ENCODE peak calls at places on chromosomes 3 and 15, in ten cellular contexts. One of them, this sample, is unnamed.

GRCh38 chr3:176514297-176514696 is 683.0 kb downstream of the TBL1XR1 start:
- DNase-seq in cardiac muscle cell: peak; percentile 78
- DNase-seq in K562: peak; percentile 79
- DNase-seq in H9: peak; percentile 80
- DNase-seq in pancreas: no peak
- DNase-seq in Caco-2: peak; percentile 37
- DNase-seq in mucosa of descending colon: no peak
- DNase-seq in adipocyte: peak; percentile 79
- DNase-seq in osteoblast: no peak
- DNase-seq in aorta: no peak
- DNase-seq in this sample: no peak

GRCh38 chr3:155778441-155778840 is 27.6 kb downstream of the C3orf33 start:
- DNase-seq in mucosa of descending colon: no peak
- DNase-seq in H9: no peak
- DNase-seq in aorta: no peak
- DNase-seq in cardiac muscle cell: no peak
- DNase-seq in osteoblast: peak; percentile 8
- DNase-seq in Caco-2: no peak
- DNase-seq in adipocyte: peak; percentile 51
- DNase-seq in pancreas: no peak
- DNase-seq in K562: no peak
- DNase-seq in this sample: no peak

GRCh38 chr15:70248116-70249025 is 150.7 kb upstream of the TLE3 start:
- DNase-seq in cardiac muscle cell: peak; percentile 9
- DNase-seq in K562: no peak
- DNase-seq in H9: peak; percentile 78
- DNase-seq in aorta: peak; percentile 49
- DNase-seq in adipocyte: no peak
- DNase-seq in osteoblast: peak; percentile 73
- DNase-seq in mucosa of descending colon: no peak
- DNase-seq in Caco-2: no peak
- DNase-seq in pancreas: no peak
- DNase-seq in this sample: peak; percentile 43

GRCh38 chr3:17469520-17469919 is 272.9 kb downstream of the TBC1D5 start:
- DNase-seq in H9: no peak
- DNase-seq in adipocyte: peak; percentile 10
- DNase-seq in Caco-2: no peak
- DNase-seq in cardiac muscle cell: no peak
- DNase-seq in pancreas: no peak
- DNase-seq in aorta: no peak
- DNase-seq in osteoblast: no peak
- DNase-seq in mucosa of descending colon: no peak
- DNase-seq in K562: no peak
- DNase-seq in this sample: no peak

GRCh38 chr3:52317601-52318000 is 1.5 kb downstream of the DNAH1 start:
- DNase-seq in pancreas: peak; percentile 64
- DNase-seq in osteoblast: peak; percentile 97
- DNase-seq in cardiac muscle cell: peak; percentile 50
- DNase-seq in adipocyte: peak; percentile 47
- DNase-seq in aorta: peak; percentile 91
- DNase-seq in K562: peak; percentile 87
- DNase-seq in H9: peak; percentile 91
- DNase-seq in Caco-2: no peak
- DNase-seq in mucosa of descending colon: peak; percentile 81
- DNase-seq in this sample: no peak

GRCh38 chr3:158713094-158713499 is 19.2 kb downstream of the RARRES1 start:
- DNase-seq in cardiac muscle cell: peak; percentile 92
- DNase-seq in mucosa of descending colon: no peak
- DNase-seq in adipocyte: peak; percentile 14
- DNase-seq in pancreas: no peak
- DNase-seq in H9: no peak
- DNase-seq in osteoblast: no peak
- DNase-seq in aorta: no peak
- DNase-seq in K562: no peak
- DNase-seq in Caco-2: no peak
- DNase-seq in this sample: peak; percentile 69

GRCh38 chr3:49880581-49881328 is 11.0 kb upstream of the CAMKV start:
- DNase-seq in H9: peak; percentile 79
- DNase-seq in Caco-2: no peak
- DNase-seq in mucosa of descending colon: no peak
- DNase-seq in pancreas: no peak
- DNase-seq in aorta: no peak
- DNase-seq in K562: peak; percentile 61
- DNase-seq in cardiac muscle cell: no peak
- DNase-seq in adipocyte: no peak
- DNase-seq in osteoblast: no peak
- DNase-seq in this sample: no peak

GRCh38 chr3:128270559-128271492 is 117.5 kb downstream of the EEFSEC start:
- DNase-seq in mucosa of descending colon: no peak
- DNase-seq in adipocyte: no peak
- DNase-seq in Caco-2: peak; percentile 54
- DNase-seq in osteoblast: no peak
- DNase-seq in pancreas: no peak
- DNase-seq in K562: no peak
- DNase-seq in aorta: no peak
- DNase-seq in H9: peak; percentile 60
- DNase-seq in cardiac muscle cell: peak; percentile 23
- DNase-seq in this sample: no peak

GRCh38 chr3:52317178-52317577 is 1.1 kb downstream of the DNAH1 start:
- DNase-seq in adipocyte: no peak
- DNase-seq in mucosa of descending colon: peak; percentile 58
- DNase-seq in Caco-2: no peak
- DNase-seq in aorta: no peak
- DNase-seq in K562: no peak
- DNase-seq in H9: no peak
- DNase-seq in osteoblast: peak; percentile 48
- DNase-seq in pancreas: peak; percentile 22
- DNase-seq in cardiac muscle cell: no peak
- DNase-seq in this sample: no peak

GRCh38 chr15:77645602-77646001 is 12.9 kb upstream of the LINGO1 start:
- DNase-seq in H9: no peak
- DNase-seq in adipocyte: no peak
- DNase-seq in Caco-2: no peak
- DNase-seq in aorta: no peak
- DNase-seq in pancreas: no peak
- DNase-seq in osteoblast: no peak
- DNase-seq in cardiac muscle cell: no peak
- DNase-seq in K562: no peak
- DNase-seq in mucosa of descending colon: no peak
- DNase-seq in this sample: no peak

GRCh38 chr15:51244366-51244977 is 93.9 kb downstream of the CYP19A1 start:
- DNase-seq in aorta: no peak
- DNase-seq in Caco-2: no peak
- DNase-seq in osteoblast: peak; percentile 74
- DNase-seq in pancreas: no peak
- DNase-seq in cardiac muscle cell: peak; percentile 71
- DNase-seq in H9: no peak
- DNase-seq in mucosa of descending colon: no peak
- DNase-seq in adipocyte: peak; percentile 67
- DNase-seq in K562: no peak
- DNase-seq in this sample: no peak

GRCh38 chr15:91335702-91336101 is 235.6 kb downstream of the SV2B start:
- DNase-seq in osteoblast: no peak
- DNase-seq in aorta: no peak
- DNase-seq in Caco-2: no peak
- DNase-seq in H9: no peak
- DNase-seq in pancreas: no peak
- DNase-seq in adipocyte: no peak
- DNase-seq in K562: no peak
- DNase-seq in cardiac muscle cell: no peak
- DNase-seq in mucosa of descending colon: no peak
- DNase-seq in this sample: no peak

GRCh38 chr15:68626739-68627138 is 47.9 kb downstream of the CORO2B start:
- DNase-seq in Caco-2: no peak
- DNase-seq in mucosa of descending colon: no peak
- DNase-seq in K562: no peak
- DNase-seq in H9: no peak
- DNase-seq in osteoblast: no peak
- DNase-seq in cardiac muscle cell: no peak
- DNase-seq in pancreas: no peak
- DNase-seq in adipocyte: no peak
- DNase-seq in aorta: no peak
- DNase-seq in this sample: no peak

GRCh38 chr3:167761302-167761701 is 25.8 kb downstream of the SERPINI1 start:
- DNase-seq in K562: no peak
- DNase-seq in H9: no peak
- DNase-seq in pancreas: no peak
- DNase-seq in adipocyte: no peak
- DNase-seq in mucosa of descending colon: no peak
- DNase-seq in Caco-2: no peak
- DNase-seq in aorta: no peak
- DNase-seq in cardiac muscle cell: no peak
- DNase-seq in osteoblast: no peak
- DNase-seq in this sample: no peak

GRCh38 chr3:128423525-128424147 is 43.1 kb downstream of the DNAJB8 start:
- DNase-seq in pancreas: peak; percentile 7
- DNase-seq in adipocyte: no peak
- DNase-seq in mucosa of descending colon: no peak
- DNase-seq in H9: no peak
- DNase-seq in osteoblast: no peak
- DNase-seq in K562: no peak
- DNase-seq in aorta: no peak
- DNase-seq in cardiac muscle cell: no peak
- DNase-seq in Caco-2: no peak
- DNase-seq in this sample: no peak

GRCh38 chr3:40951636-40952035 is 247.7 kb upstream of the CTNNB1 start:
- DNase-seq in Caco-2: no peak
- DNase-seq in mucosa of descending colon: no peak
- DNase-seq in K562: no peak
- DNase-seq in osteoblast: no peak
- DNase-seq in cardiac muscle cell: peak; percentile 86
- DNase-seq in pancreas: no peak
- DNase-seq in aorta: no peak
- DNase-seq in adipocyte: peak; percentile 12
- DNase-seq in H9: no peak
- DNase-seq in this sample: no peak

GRCh38 chr3:9249273-9250192 is at the start of gene SRGAP3:
- DNase-seq in cardiac muscle cell: peak; percentile 92
- DNase-seq in H9: peak; percentile 92
- DNase-seq in aorta: peak; percentile 92
- DNase-seq in mucosa of descending colon: peak; percentile 81
- DNase-seq in Caco-2: peak; percentile 88
- DNase-seq in adipocyte: peak; percentile 90
- DNase-seq in pancreas: peak; percentile 82
- DNase-seq in osteoblast: peak; percentile 97
- DNase-seq in K562: peak; percentile 80
- DNase-seq in this sample: peak; percentile 88

GRCh38 chr3:16884084-16884747 is 539 bp upstream of the PLCL2 start:
- DNase-seq in adipocyte: peak; percentile 57
- DNase-seq in Caco-2: peak; percentile 18
- DNase-seq in osteoblast: peak; percentile 96
- DNase-seq in H9: peak; percentile 83
- DNase-seq in mucosa of descending colon: peak; percentile 81
- DNase-seq in pancreas: peak; percentile 80
- DNase-seq in cardiac muscle cell: peak; percentile 65
- DNase-seq in K562: peak; percentile 65
- DNase-seq in aorta: peak; percentile 90
- DNase-seq in this sample: peak; percentile 40

GRCh38 chr15:98063311-98063710 is 102.8 kb downstream of the ARRDC4 start:
- DNase-seq in aorta: no peak
- DNase-seq in osteoblast: no peak
- DNase-seq in Caco-2: no peak
- DNase-seq in cardiac muscle cell: no peak
- DNase-seq in H9: no peak
- DNase-seq in mucosa of descending colon: no peak
- DNase-seq in K562: no peak
- DNase-seq in pancreas: no peak
- DNase-seq in adipocyte: no peak
- DNase-seq in this sample: no peak

GRCh38 chr15:98062869-98063268 is 102.4 kb downstream of the ARRDC4 start:
- DNase-seq in pancreas: no peak
- DNase-seq in H9: no peak
- DNase-seq in K562: no peak
- DNase-seq in osteoblast: no peak
- DNase-seq in aorta: no peak
- DNase-seq in adipocyte: no peak
- DNase-seq in cardiac muscle cell: no peak
- DNase-seq in Caco-2: no peak
- DNase-seq in mucosa of descending colon: no peak
- DNase-seq in this sample: no peak

GRCh38 chr15:98051734-98052133 is 91.2 kb downstream of the ARRDC4 start:
- DNase-seq in pancreas: no peak
- DNase-seq in mucosa of descending colon: no peak
- DNase-seq in adipocyte: no peak
- DNase-seq in cardiac muscle cell: no peak
- DNase-seq in aorta: no peak
- DNase-seq in H9: no peak
- DNase-seq in K562: no peak
- DNase-seq in osteoblast: no peak
- DNase-seq in Caco-2: no peak
- DNase-seq in this sample: no peak

GRCh38 chr15:98057453-98057852 is 97.0 kb downstream of the ARRDC4 start:
- DNase-seq in cardiac muscle cell: no peak
- DNase-seq in H9: no peak
- DNase-seq in pancreas: no peak
- DNase-seq in aorta: no peak
- DNase-seq in K562: no peak
- DNase-seq in osteoblast: no peak
- DNase-seq in mucosa of descending colon: no peak
- DNase-seq in adipocyte: no peak
- DNase-seq in Caco-2: no peak
- DNase-seq in this sample: no peak
- H3K9me3 ChIP-seq in cardiac muscle cell: no peaks in the 10 kb centered on the region
- H3K9me3 ChIP-seq in H9: no peaks in the 10 kb centered on the region
- H3K9me3 ChIP-seq in pancreas: no peaks in the 10 kb centered on the region
- H3K9me3 ChIP-seq in aorta: peaks cover 3% of the 10 kb centered on the region
- H3K9me3 ChIP-seq in K562: no peaks in the 10 kb centered on the region
- H3K9me3 ChIP-seq in osteoblast: no peaks in the 10 kb centered on the region
- H3K9me3 ChIP-seq in mucosa of descending colon: peaks cover 15% of the 10 kb centered on the region
- H3K9me3 ChIP-seq in adipocyte: peaks cover 25% of the 10 kb centered on the region
- H3K9me3 ChIP-seq in Caco-2: no peaks in the 10 kb centered on the region
- H3K9me3 ChIP-seq in this sample: no peaks in the 10 kb centered on the region

GRCh38 chr3:71101581-71101980 is 481.9 kb downstream of the FOXP1 start:
- DNase-seq in K562: no peak
- DNase-seq in adipocyte: peak; percentile 54
- DNase-seq in cardiac muscle cell: no peak
- DNase-seq in mucosa of descending colon: no peak
- DNase-seq in osteoblast: peak; percentile 69
- DNase-seq in Caco-2: no peak
- DNase-seq in aorta: no peak
- DNase-seq in pancreas: no peak
- DNase-seq in H9: no peak
- DNase-seq in this sample: no peak
- H3K4me1 ChIP-seq in K562: no peaks in the 10 kb centered on the region
- H3K4me1 ChIP-seq in adipocyte: peaks cover 33% of the 10 kb centered on the region
- H3K4me1 ChIP-seq in cardiac muscle cell: peaks cover 11% of the 10 kb centered on the region
- H3K4me1 ChIP-seq in mucosa of descending colon: peaks cover 30% of the 10 kb centered on the region
- H3K4me1 ChIP-seq in osteoblast: peaks cover 56% of the 10 kb centered on the region
- H3K4me1 ChIP-seq in Caco-2: peaks cover 43% of the 10 kb centered on the region
- H3K4me1 ChIP-seq in aorta: peaks cover 14% of the 10 kb centered on the region
- H3K4me1 ChIP-seq in pancreas: peaks cover 20% of the 10 kb centered on the region
- H3K4me1 ChIP-seq in H9: no peaks in the 10 kb centered on the region
- H3K4me1 ChIP-seq in this sample: peaks cover 56% of the 10 kb centered on the region

GRCh38 chr3:104687362-104687761 is 679.3 kb upstream of the ALCAM start:
- DNase-seq in H9: no peak
- DNase-seq in osteoblast: no peak
- DNase-seq in Caco-2: no peak
- DNase-seq in mucosa of descending colon: no peak
- DNase-seq in adipocyte: no peak
- DNase-seq in pancreas: no peak
- DNase-seq in K562: no peak
- DNase-seq in aorta: no peak
- DNase-seq in cardiac muscle cell: no peak
- DNase-seq in this sample: peak; percentile 46
- H3K9me3 ChIP-seq in H9: no peaks in the 10 kb centered on the region
- H3K9me3 ChIP-seq in osteoblast: no peaks in the 10 kb centered on the region
- H3K9me3 ChIP-seq in Caco-2: no peaks in the 10 kb centered on the region
- H3K9me3 ChIP-seq in mucosa of descending colon: no peaks in the 10 kb centered on the region
- H3K9me3 ChIP-seq in adipocyte: no peaks in the 10 kb centered on the region
- H3K9me3 ChIP-seq in pancreas: no peaks in the 10 kb centered on the region
- H3K9me3 ChIP-seq in K562: no peaks in the 10 kb centered on the region
- H3K9me3 ChIP-seq in aorta: no peaks in the 10 kb centered on the region
- H3K9me3 ChIP-seq in cardiac muscle cell: no peaks in the 10 kb centered on the region
- H3K9me3 ChIP-seq in this sample: no peaks in the 10 kb centered on the region

GRCh38 chr3:14438262-14438661 is 35.9 kb downstream of the SLC6A6 start:
- DNase-seq in cardiac muscle cell: no peak
- DNase-seq in osteoblast: no peak
- DNase-seq in pancreas: no peak
- DNase-seq in adipocyte: no peak
- DNase-seq in Caco-2: no peak
- DNase-seq in aorta: no peak
- DNase-seq in mucosa of descending colon: no peak
- DNase-seq in H9: no peak
- DNase-seq in K562: no peak
- DNase-seq in this sample: no peak
- H3K4me1 ChIP-seq in cardiac muscle cell: peaks cover 16% of the 10 kb centered on the region
- H3K4me1 ChIP-seq in osteoblast: peaks cover 37% of the 10 kb centered on the region
- H3K4me1 ChIP-seq in pancreas: peaks cover 21% of the 10 kb centered on the region
- H3K4me1 ChIP-seq in adipocyte: peaks cover 24% of the 10 kb centered on the region
- H3K4me1 ChIP-seq in Caco-2: no peaks in the 10 kb centered on the region
- H3K4me1 ChIP-seq in aorta: no peaks in the 10 kb centered on the region
- H3K4me1 ChIP-seq in mucosa of descending colon: peaks cover 11% of the 10 kb centered on the region
- H3K4me1 ChIP-seq in H9: peaks cover 3% of the 10 kb centered on the region
- H3K4me1 ChIP-seq in K562: peaks cover 65% of the 10 kb centered on the region
- H3K4me1 ChIP-seq in this sample: peaks cover 48% of the 10 kb centered on the region